ENCODE peak calls at places on chromosomes 16 and 17, in four cellular contexts. One of them, this sample, is unnamed.

GRCh38 chr17:82383411-82383810 is 11.8 kb downstream of the UTS2R start:
- DNase-seq in stimulated activated CD4-positive, alpha-beta T cell treated with anti-CD3 and anti-CD28 coated beads, Interleukin-1b, Interleukin-23, amount 100 ng/mL, for 24 hours: no peak
- DNase-seq in mucosa of gallbladder: no peak
- DNase-seq in stromal cell of bone marrow: no peak
- DNase-seq in this sample: no peak

GRCh38 chr17:67520282-67520906 is 143.3 kb downstream of the PITPNC1 start:
- DNase-seq in stimulated activated CD4-positive, alpha-beta T cell treated with anti-CD3 and anti-CD28 coated beads, Interleukin-1b, Interleukin-23, amount 100 ng/mL, for 24 hours: no peak
- DNase-seq in mucosa of gallbladder: no peak
- DNase-seq in stromal cell of bone marrow: peak; percentile 61
- DNase-seq in this sample: no peak

GRCh38 chr17:27944546-27945332 is 51.6 kb upstream of the LYRM9 start:
- DNase-seq in stimulated activated CD4-positive, alpha-beta T cell treated with anti-CD3 and anti-CD28 coated beads, Interleukin-1b, Interleukin-23, amount 100 ng/mL, for 24 hours: no peak
- DNase-seq in mucosa of gallbladder: no peak
- DNase-seq in stromal cell of bone marrow: no peak
- DNase-seq in this sample: peak; percentile 27

GRCh38 chr17:46193626-46194392 is 580 bp upstream of the KANSL1 start:
- DNase-seq in stimulated activated CD4-positive, alpha-beta T cell treated with anti-CD3 and anti-CD28 coated beads, Interleukin-1b, Interleukin-23, amount 100 ng/mL, for 24 hours: peak; percentile 88
- DNase-seq in mucosa of gallbladder: peak; percentile 97
- DNase-seq in stromal cell of bone marrow: peak; percentile 97
- DNase-seq in this sample: peak; percentile 99

GRCh38 chr16:68078726-68079615 is 6.2 kb upstream of the NFATC3 start:
- DNase-seq in stimulated activated CD4-positive, alpha-beta T cell treated with anti-CD3 and anti-CD28 coated beads, Interleukin-1b, Interleukin-23, amount 100 ng/mL, for 24 hours: no peak
- DNase-seq in mucosa of gallbladder: no peak
- DNase-seq in stromal cell of bone marrow: no peak
- DNase-seq in this sample: no peak

GRCh38 chr17:31475378-31476162 is 84.1 kb downstream of the RAB11FIP4 start:
- DNase-seq in stimulated activated CD4-positive, alpha-beta T cell treated with anti-CD3 and anti-CD28 coated beads, Interleukin-1b, Interleukin-23, amount 100 ng/mL, for 24 hours: no peak
- DNase-seq in mucosa of gallbladder: no peak
- DNase-seq in stromal cell of bone marrow: no peak
- DNase-seq in this sample: no peak

GRCh38 chr16:1333149-1333812 is at the start of gene BAIAP3:
- DNase-seq in stimulated activated CD4-positive, alpha-beta T cell treated with anti-CD3 and anti-CD28 coated beads, Interleukin-1b, Interleukin-23, amount 100 ng/mL, for 24 hours: peak; percentile 29
- DNase-seq in mucosa of gallbladder: no peak
- DNase-seq in stromal cell of bone marrow: no peak
- DNase-seq in this sample: peak; percentile 40

GRCh38 chr16:86095906-86096485 is 197.0 kb downstream of the IRF8 start:
- DNase-seq in stimulated activated CD4-positive, alpha-beta T cell treated with anti-CD3 and anti-CD28 coated beads, Interleukin-1b, Interleukin-23, amount 100 ng/mL, for 24 hours: no peak
- DNase-seq in mucosa of gallbladder: no peak
- DNase-seq in stromal cell of bone marrow: no peak
- DNase-seq in this sample: no peak

GRCh38 chr17:4332296-4332970 is 34.0 kb downstream of the UBE2G1 start:
- DNase-seq in stimulated activated CD4-positive, alpha-beta T cell treated with anti-CD3 and anti-CD28 coated beads, Interleukin-1b, Interleukin-23, amount 100 ng/mL, for 24 hours: no peak
- DNase-seq in mucosa of gallbladder: no peak
- DNase-seq in stromal cell of bone marrow: no peak
- DNase-seq in this sample: peak; percentile 65

GRCh38 chr17:29526322-29526721 is 40.5 kb downstream of the ABHD15 start:
- DNase-seq in stimulated activated CD4-positive, alpha-beta T cell treated with anti-CD3 and anti-CD28 coated beads, Interleukin-1b, Interleukin-23, amount 100 ng/mL, for 24 hours: no peak
- DNase-seq in mucosa of gallbladder: no peak
- DNase-seq in stromal cell of bone marrow: no peak
- DNase-seq in this sample: peak; percentile 6

GRCh38 chr17:74015316-74015715 is 188.2 kb upstream of the RPL38 start:
- DNase-seq in stimulated activated CD4-positive, alpha-beta T cell treated with anti-CD3 and anti-CD28 coated beads, Interleukin-1b, Interleukin-23, amount 100 ng/mL, for 24 hours: no peak
- DNase-seq in mucosa of gallbladder: no peak
- DNase-seq in stromal cell of bone marrow: no peak
- DNase-seq in this sample: no peak

GRCh38 chr16:86406056-86406455 is 104.3 kb upstream of the FOXF1 start:
- DNase-seq in stimulated activated CD4-positive, alpha-beta T cell treated with anti-CD3 and anti-CD28 coated beads, Interleukin-1b, Interleukin-23, amount 100 ng/mL, for 24 hours: no peak
- DNase-seq in mucosa of gallbladder: no peak
- DNase-seq in stromal cell of bone marrow: no peak
- DNase-seq in this sample: peak; percentile 28

GRCh38 chr16:3769942-3770341 is 52.6 kb upstream of the TRAP1 start:
- DNase-seq in stimulated activated CD4-positive, alpha-beta T cell treated with anti-CD3 and anti-CD28 coated beads, Interleukin-1b, Interleukin-23, amount 100 ng/mL, for 24 hours: no peak
- DNase-seq in mucosa of gallbladder: no peak
- DNase-seq in stromal cell of bone marrow: no peak
- DNase-seq in this sample: no peak

GRCh38 chr17:50533720-50534148 is 1.2 kb downstream of the EPN3 start:
- DNase-seq in stimulated activated CD4-positive, alpha-beta T cell treated with anti-CD3 and anti-CD28 coated beads, Interleukin-1b, Interleukin-23, amount 100 ng/mL, for 24 hours: no peak
- DNase-seq in mucosa of gallbladder: peak; percentile 87
- DNase-seq in stromal cell of bone marrow: peak; percentile 17
- DNase-seq in this sample: no peak

GRCh38 chr16:62022688-62023087 is 13.6 kb downstream of the CDH8 start:
- DNase-seq in stimulated activated CD4-positive, alpha-beta T cell treated with anti-CD3 and anti-CD28 coated beads, Interleukin-1b, Interleukin-23, amount 100 ng/mL, for 24 hours: no peak
- DNase-seq in mucosa of gallbladder: no peak
- DNase-seq in stromal cell of bone marrow: no peak
- DNase-seq in this sample: no peak

GRCh38 chr17:14753383-14753782 is 452.5 kb downstream of the HS3ST3B1 start:
- DNase-seq in stimulated activated CD4-positive, alpha-beta T cell treated with anti-CD3 and anti-CD28 coated beads, Interleukin-1b, Interleukin-23, amount 100 ng/mL, for 24 hours: no peak
- DNase-seq in mucosa of gallbladder: no peak
- DNase-seq in stromal cell of bone marrow: no peak
- DNase-seq in this sample: no peak

GRCh38 chr17:45042346-45043120 is 8.9 kb downstream of the DCAKD start:
- DNase-seq in stimulated activated CD4-positive, alpha-beta T cell treated with anti-CD3 and anti-CD28 coated beads, Interleukin-1b, Interleukin-23, amount 100 ng/mL, for 24 hours: no peak
- DNase-seq in mucosa of gallbladder: no peak
- DNase-seq in stromal cell of bone marrow: no peak
- DNase-seq in this sample: no peak

GRCh38 chr16:12182202-12182601 is 205.7 kb downstream of the SNX29 start:
- DNase-seq in stimulated activated CD4-positive, alpha-beta T cell treated with anti-CD3 and anti-CD28 coated beads, Interleukin-1b, Interleukin-23, amount 100 ng/mL, for 24 hours: no peak
- DNase-seq in mucosa of gallbladder: no peak
- DNase-seq in stromal cell of bone marrow: no peak
- DNase-seq in this sample: no peak

GRCh38 chr17:77571562-77571981 is 386.9 kb upstream of the TNRC6C start:
- DNase-seq in stimulated activated CD4-positive, alpha-beta T cell treated with anti-CD3 and anti-CD28 coated beads, Interleukin-1b, Interleukin-23, amount 100 ng/mL, for 24 hours: no peak
- DNase-seq in mucosa of gallbladder: no peak
- DNase-seq in stromal cell of bone marrow: no peak
- DNase-seq in this sample: no peak

GRCh38 chr17:75856062-75856681 is 1.0 kb upstream of the WBP2 start:
- DNase-seq in stimulated activated CD4-positive, alpha-beta T cell treated with anti-CD3 and anti-CD28 coated beads, Interleukin-1b, Interleukin-23, amount 100 ng/mL, for 24 hours: no peak
- DNase-seq in mucosa of gallbladder: no peak
- DNase-seq in stromal cell of bone marrow: no peak
- DNase-seq in this sample: peak; percentile 53

GRCh38 chr16:84459941-84460405 is 44.5 kb downstream of the MEAK7 start:
- DNase-seq in stimulated activated CD4-positive, alpha-beta T cell treated with anti-CD3 and anti-CD28 coated beads, Interleukin-1b, Interleukin-23, amount 100 ng/mL, for 24 hours: no peak
- DNase-seq in mucosa of gallbladder: no peak
- DNase-seq in stromal cell of bone marrow: no peak
- DNase-seq in this sample: no peak

GRCh38 chr16:49513040-49513439 is 139.4 kb downstream of the C16orf78 start:
- DNase-seq in stimulated activated CD4-positive, alpha-beta T cell treated with anti-CD3 and anti-CD28 coated beads, Interleukin-1b, Interleukin-23, amount 100 ng/mL, for 24 hours: no peak
- DNase-seq in mucosa of gallbladder: no peak
- DNase-seq in stromal cell of bone marrow: no peak
- DNase-seq in this sample: peak; percentile 63

GRCh38 chr16:400061-400540 is 1.6 kb upstream of the DECR2 start:
- DNase-seq in stimulated activated CD4-positive, alpha-beta T cell treated with anti-CD3 and anti-CD28 coated beads, Interleukin-1b, Interleukin-23, amount 100 ng/mL, for 24 hours: no peak
- DNase-seq in mucosa of gallbladder: no peak
- DNase-seq in stromal cell of bone marrow: no peak
- DNase-seq in this sample: no peak

GRCh38 chr16:1884889-1885288 is 12.9 kb upstream of the MEIOB start:
- DNase-seq in stimulated activated CD4-positive, alpha-beta T cell treated with anti-CD3 and anti-CD28 coated beads, Interleukin-1b, Interleukin-23, amount 100 ng/mL, for 24 hours: no peak
- DNase-seq in mucosa of gallbladder: no peak
- DNase-seq in stromal cell of bone marrow: no peak
- DNase-seq in this sample: no peak

GRCh38 chr17:27778193-27778592 is 22.1 kb downstream of the NOS2 start:
- DNase-seq in stimulated activated CD4-positive, alpha-beta T cell treated with anti-CD3 and anti-CD28 coated beads, Interleukin-1b, Interleukin-23, amount 100 ng/mL, for 24 hours: no peak
- DNase-seq in mucosa of gallbladder: no peak
- DNase-seq in stromal cell of bone marrow: peak; percentile 63
- DNase-seq in this sample: no peak

GRCh38 chr17:9239821-9240658 is 218.7 kb downstream of the NTN1 start:
- DNase-seq in stimulated activated CD4-positive, alpha-beta T cell treated with anti-CD3 and anti-CD28 coated beads, Interleukin-1b, Interleukin-23, amount 100 ng/mL, for 24 hours: peak; percentile 23
- DNase-seq in mucosa of gallbladder: peak; percentile 70
- DNase-seq in stromal cell of bone marrow: no peak
- DNase-seq in this sample: peak; percentile 76

GRCh38 chr17:44108440-44109311 is 14.8 kb downstream of the HDAC5 start:
- DNase-seq in stimulated activated CD4-positive, alpha-beta T cell treated with anti-CD3 and anti-CD28 coated beads, Interleukin-1b, Interleukin-23, amount 100 ng/mL, for 24 hours: no peak
- DNase-seq in mucosa of gallbladder: peak; percentile 90
- DNase-seq in stromal cell of bone marrow: peak; percentile 90
- DNase-seq in this sample: no peak

GRCh38 chr17:9274119-9274445 is 252.8 kb downstream of the NTN1 start:
- DNase-seq in stimulated activated CD4-positive, alpha-beta T cell treated with anti-CD3 and anti-CD28 coated beads, Interleukin-1b, Interleukin-23, amount 100 ng/mL, for 24 hours: no peak
- DNase-seq in mucosa of gallbladder: no peak
- DNase-seq in stromal cell of bone marrow: no peak
- DNase-seq in this sample: no peak

GRCh38 chr17:16512011-16512410 is 20.0 kb upstream of the LRRC75A start:
- DNase-seq in stimulated activated CD4-positive, alpha-beta T cell treated with anti-CD3 and anti-CD28 coated beads, Interleukin-1b, Interleukin-23, amount 100 ng/mL, for 24 hours: no peak
- DNase-seq in mucosa of gallbladder: no peak
- DNase-seq in stromal cell of bone marrow: no peak
- DNase-seq in this sample: peak; percentile 59

GRCh38 chr17:45022655-45023339 is 28.6 kb downstream of the DCAKD start:
- DNase-seq in stimulated activated CD4-positive, alpha-beta T cell treated with anti-CD3 and anti-CD28 coated beads, Interleukin-1b, Interleukin-23, amount 100 ng/mL, for 24 hours: no peak
- DNase-seq in mucosa of gallbladder: no peak
- DNase-seq in stromal cell of bone marrow: no peak
- DNase-seq in this sample: peak; percentile 46

GRCh38 chr17:35448214-35448898 is at the start of gene SLFN13:
- DNase-seq in stimulated activated CD4-positive, alpha-beta T cell treated with anti-CD3 and anti-CD28 coated beads, Interleukin-1b, Interleukin-23, amount 100 ng/mL, for 24 hours: peak; percentile 80
- DNase-seq in mucosa of gallbladder: peak; percentile 85
- DNase-seq in stromal cell of bone marrow: no peak
- DNase-seq in this sample: peak; percentile 97

GRCh38 chr17:65131946-65132345 is 5.2 kb upstream of the RGS9 start:
- DNase-seq in stimulated activated CD4-positive, alpha-beta T cell treated with anti-CD3 and anti-CD28 coated beads, Interleukin-1b, Interleukin-23, amount 100 ng/mL, for 24 hours: no peak
- DNase-seq in mucosa of gallbladder: no peak
- DNase-seq in stromal cell of bone marrow: peak; percentile 61
- DNase-seq in this sample: no peak

GRCh38 chr16:30741461-30741914 is 6.7 kb upstream of the PHKG2 start:
- DNase-seq in stimulated activated CD4-positive, alpha-beta T cell treated with anti-CD3 and anti-CD28 coated beads, Interleukin-1b, Interleukin-23, amount 100 ng/mL, for 24 hours: no peak
- DNase-seq in mucosa of gallbladder: peak; percentile 80
- DNase-seq in stromal cell of bone marrow: peak; percentile 33
- DNase-seq in this sample: peak; percentile 96

GRCh38 chr17:7294614-7295153 is at the start of gene YBX2:
- DNase-seq in stimulated activated CD4-positive, alpha-beta T cell treated with anti-CD3 and anti-CD28 coated beads, Interleukin-1b, Interleukin-23, amount 100 ng/mL, for 24 hours: no peak
- DNase-seq in mucosa of gallbladder: peak; percentile 67
- DNase-seq in stromal cell of bone marrow: no peak
- DNase-seq in this sample: peak; percentile 92

GRCh38 chr17:67931227-67931626 is 65.0 kb downstream of the C17orf58 start:
- DNase-seq in stimulated activated CD4-positive, alpha-beta T cell treated with anti-CD3 and anti-CD28 coated beads, Interleukin-1b, Interleukin-23, amount 100 ng/mL, for 24 hours: no peak
- DNase-seq in mucosa of gallbladder: no peak
- DNase-seq in stromal cell of bone marrow: no peak
- DNase-seq in this sample: no peak

GRCh38 chr17:57915532-57915931 is 39.7 kb downstream of the CUEDC1 start:
- DNase-seq in stimulated activated CD4-positive, alpha-beta T cell treated with anti-CD3 and anti-CD28 coated beads, Interleukin-1b, Interleukin-23, amount 100 ng/mL, for 24 hours: no peak
- DNase-seq in mucosa of gallbladder: no peak
- DNase-seq in stromal cell of bone marrow: no peak
- DNase-seq in this sample: peak; percentile 57

GRCh38 chr17:48804936-48805411 is 12.1 kb downstream of the TTLL6 start:
- DNase-seq in stimulated activated CD4-positive, alpha-beta T cell treated with anti-CD3 and anti-CD28 coated beads, Interleukin-1b, Interleukin-23, amount 100 ng/mL, for 24 hours: peak; percentile 48
- DNase-seq in mucosa of gallbladder: peak; percentile 61
- DNase-seq in stromal cell of bone marrow: no peak
- DNase-seq in this sample: peak; percentile 81

This sample was measured in mesendoderm.